ENCODE peak calls at places on chromosomes 13 and 19, in four cellular contexts. H, D, Z and V are unnamed samples.

GRCh38 chr13:33353210-33353609 is 67.7 kb upstream of the STARD13 start:
- DNase-seq in H (no peak), D (no peak), Z (no peak), V (peak; percentile 47)

GRCh38 chr13:105991622-105992254 is 543.7 kb downstream of the EFNB2 start:
- DNase-seq in H (peak; percentile 57), D (no peak), Z (no peak), V (no peak)

GRCh38 chr13:25744176-25744575 is 307.6 kb downstream of the SHISA2 start:
- DNase-seq in H (peak; percentile 70), D (no peak), Z (no peak), V (no peak)

GRCh38 chr13:34466301-34466700 is 475.8 kb upstream of the NBEA start:
- DNase-seq in H (no peak), D (no peak), Z (no peak), V (no peak)

GRCh38 chr19:16828990-16829821 is at the start of gene SIN3B:
- DNase-seq in H (peak; percentile 96), D (peak; percentile 45), Z (peak; percentile 54), V (peak; percentile 83)

GRCh38 chr19:38173324-38174041 is 50.5 kb downstream of the DPF1 start:
- DNase-seq in H (no peak), D (no peak), Z (no peak), V (peak; percentile 86)

GRCh38 chr19:8615813-8616596 is 5.5 kb upstream of the ADAMTS10 start:
- DNase-seq in H (peak; percentile 80), D (no peak), Z (no peak), V (peak; percentile 51)

GRCh38 chr13:76600086-76600485 is 286.1 kb downstream of the KCTD12 start:
- DNase-seq in H (peak; percentile 45), D (no peak), Z (no peak), V (no peak)

GRCh38 chr13:33525759-33526158 is 240.2 kb upstream of the STARD13 start:
- DNase-seq in H (no peak), D (no peak), Z (no peak), V (no peak)

GRCh38 chr13:106259928-106260327 is 275.5 kb downstream of the EFNB2 start:
- DNase-seq in H (no peak), D (no peak), Z (no peak), V (no peak)

GRCh38 chr13:106186366-106187030 is 349.0 kb downstream of the EFNB2 start:
- DNase-seq in H (no peak), D (no peak), Z (no peak), V (no peak)

GRCh38 chr19:35860436-35860817 is 3.7 kb downstream of the KIRREL2 start:
- DNase-seq in H (no peak), D (no peak), Z (no peak), V (no peak)

GRCh38 chr13:31747966-31748365 is 8.6 kb downstream of the RXFP2 start:
- DNase-seq in H (peak; percentile 55), D (no peak), Z (no peak), V (no peak)

GRCh38 chr19:3612330-3612729 is 5.7 kb upstream of the TBXA2R start:
- DNase-seq in H (no peak), D (no peak), Z (no peak), V (no peak)

GRCh38 chr19:2653717-2654584 is 48.5 kb downstream of the GNG7 start:
- DNase-seq in H (no peak), D (no peak), Z (no peak), V (no peak)

GRCh38 chr13:40508112-40508511 is 158.3 kb downstream of the FOXO1 start:
- DNase-seq in H (no peak), D (no peak), Z (no peak), V (no peak)

GRCh38 chr19:39430675-39431593 is 4.8 kb downstream of the RPS16 start:
- DNase-seq in H (no peak), D (peak; percentile 100), Z (peak; percentile 85), V (no peak)

GRCh38 chr13:113729329-113730019 is 29.6 kb upstream of the TMEM255B start:
- DNase-seq in H (peak; percentile 14), D (no peak), Z (no peak), V (peak; percentile 47)

GRCh38 chr19:31983647-31984046 is 361.8 kb upstream of the ZNF507 start:
- DNase-seq in H (no peak), D (no peak), Z (no peak), V (no peak)

GRCh38 chr19:3523361-3524074 is 15.5 kb upstream of the TEKTIP1 start:
- DNase-seq in H (no peak), D (no peak), Z (no peak), V (no peak)

GRCh38 chr13:76300688-76301087 is 585.5 kb downstream of the KCTD12 start:
- DNase-seq in H (no peak), D (no peak), Z (no peak), V (no peak)

GRCh38 chr13:112626124-112626523 is 38.2 kb upstream of the TUBGCP3 start:
- DNase-seq in H (no peak), D (no peak), Z (no peak), V (no peak)
- H3K27me3 ChIP-seq in H (peaks cover 52% of the 10 kb centered on the region), D (peaks cover 10% of the 10 kb centered on the region), Z (peaks cover 31% of the 10 kb centered on the region), V (peaks cover 26% of the 10 kb centered on the region)

GRCh38 chr13:93927431-93927830 is 552.1 kb downstream of the DCT start:
- DNase-seq in H (no peak), D (no peak), Z (no peak), V (no peak)
- H3K27me3 ChIP-seq in H (no peaks in the 10 kb centered on the region), D (no peaks in the 10 kb centered on the region), Z (no peaks in the 10 kb centered on the region), V (no peaks in the 10 kb centered on the region)

GRCh38 chr13:77751513-77752456 is 54.3 kb downstream of the SLAIN1 start:
- DNase-seq in H (peak; percentile 72), D (peak; percentile 12), Z (peak; percentile 2), V (no peak)
- H3K27me3 ChIP-seq in H (no peaks in the 10 kb centered on the region), D (no peaks in the 10 kb centered on the region), Z (no peaks in the 10 kb centered on the region), V (no peaks in the 10 kb centered on the region)

GRCh38 chr19:1293782-1294621 is 8.3 kb downstream of the EFNA2 start:
- DNase-seq in H (no peak), D (no peak), Z (no peak), V (no peak)
- H3K27me3 ChIP-seq in H (peaks cover 44% of the 10 kb centered on the region), D (peaks cover 59% of the 10 kb centered on the region), Z (peaks cover 22% of the 10 kb centered on the region), V (peaks cover 79% of the 10 kb centered on the region)